ENCODE peak calls at places on chromosomes 12 and 14, in seven cellular contexts. One of them, this sample, is unnamed.

GRCh38 chr14:104971447-104972240 is 6.5 kb downstream of the AHNAK2 start:
- DNase-seq in AG10803: no peak
- DNase-seq in astrocyte of the spinal cord: no peak
- DNase-seq in stomach: no peak
- DNase-seq in BE2C: peak
- DNase-seq in heart right ventricle: no peak
- DNase-seq in GM23338: no peak
- DNase-seq in this sample: no peak

GRCh38 chr14:68309631-68310030 is 483.2 kb downstream of the ZFP36L1 start:
- DNase-seq in AG10803: no peak
- DNase-seq in astrocyte of the spinal cord: peak
- DNase-seq in stomach: no peak
- DNase-seq in BE2C: no peak
- DNase-seq in heart right ventricle: peak
- DNase-seq in GM23338: no peak
- DNase-seq in this sample: no peak

GRCh38 chr12:93741741-93742085 is 64.5 kb downstream of the CRADD start:
- DNase-seq in AG10803: peak
- DNase-seq in astrocyte of the spinal cord: no peak
- DNase-seq in stomach: no peak
- DNase-seq in BE2C: peak
- DNase-seq in heart right ventricle: no peak
- DNase-seq in GM23338: peak
- DNase-seq in this sample: peak

GRCh38 chr14:67514650-67515385 is 18.3 kb upstream of the PLEKHH1 start:
- DNase-seq in AG10803: peak
- DNase-seq in astrocyte of the spinal cord: peak
- DNase-seq in stomach: peak
- DNase-seq in BE2C: peak
- DNase-seq in heart right ventricle: peak
- DNase-seq in GM23338: peak
- DNase-seq in this sample: peak

GRCh38 chr14:96192049-96192448 is 12.6 kb upstream of the BDKRB2 start:
- DNase-seq in AG10803: no peak
- DNase-seq in astrocyte of the spinal cord: no peak
- DNase-seq in stomach: no peak
- DNase-seq in BE2C: no peak
- DNase-seq in heart right ventricle: no peak
- DNase-seq in GM23338: no peak
- DNase-seq in this sample: no peak

GRCh38 chr12:32476446-32476845 is 77.1 kb downstream of the FGD4 start:
- DNase-seq in AG10803: no peak
- DNase-seq in astrocyte of the spinal cord: no peak
- DNase-seq in stomach: no peak
- DNase-seq in BE2C: peak
- DNase-seq in heart right ventricle: no peak
- DNase-seq in GM23338: no peak
- DNase-seq in this sample: no peak

GRCh38 chr12:117468016-117468415 is 106.6 kb upstream of the NOS1 start:
- DNase-seq in AG10803: no peak
- DNase-seq in astrocyte of the spinal cord: no peak
- DNase-seq in stomach: no peak
- DNase-seq in BE2C: no peak
- DNase-seq in heart right ventricle: no peak
- DNase-seq in GM23338: no peak
- DNase-seq in this sample: no peak

GRCh38 chr12:92603741-92604432 is 98.9 kb upstream of the PLEKHG7 start:
- DNase-seq in AG10803: no peak
- DNase-seq in astrocyte of the spinal cord: no peak
- DNase-seq in stomach: no peak
- DNase-seq in BE2C: no peak
- DNase-seq in heart right ventricle: no peak
- DNase-seq in GM23338: no peak
- DNase-seq in this sample: peak

GRCh38 chr12:49121047-49121696 is 10.0 kb downstream of the TUBA1B start:
- DNase-seq in AG10803: peak
- DNase-seq in astrocyte of the spinal cord: peak
- DNase-seq in stomach: peak
- DNase-seq in BE2C: peak
- DNase-seq in heart right ventricle: peak
- DNase-seq in GM23338: peak
- DNase-seq in this sample: peak

GRCh38 chr12:106673151-106673550 is 90.3 kb downstream of the RFX4 start:
- DNase-seq in AG10803: no peak
- DNase-seq in astrocyte of the spinal cord: no peak
- DNase-seq in stomach: no peak
- DNase-seq in BE2C: peak
- DNase-seq in heart right ventricle: no peak
- DNase-seq in GM23338: peak
- DNase-seq in this sample: no peak

GRCh38 chr12:8501720-8502119 is 11.6 kb upstream of the CLEC4D start:
- DNase-seq in AG10803: no peak
- DNase-seq in astrocyte of the spinal cord: no peak
- DNase-seq in stomach: no peak
- DNase-seq in BE2C: no peak
- DNase-seq in heart right ventricle: no peak
- DNase-seq in GM23338: no peak
- DNase-seq in this sample: no peak

GRCh38 chr12:52615208-52615868 is 3.0 kb downstream of the KRT73 start:
- DNase-seq in AG10803: peak
- DNase-seq in astrocyte of the spinal cord: no peak
- DNase-seq in stomach: no peak
- DNase-seq in BE2C: no peak
- DNase-seq in heart right ventricle: no peak
- DNase-seq in GM23338: no peak
- DNase-seq in this sample: peak

GRCh38 chr12:54220092-54220557 is 31.3 kb upstream of the SMUG1 start:
- DNase-seq in AG10803: peak
- DNase-seq in astrocyte of the spinal cord: peak
- DNase-seq in stomach: peak
- DNase-seq in BE2C: peak
- DNase-seq in heart right ventricle: peak
- DNase-seq in GM23338: peak
- DNase-seq in this sample: peak

GRCh38 chr12:97313471-97314190 is 149.0 kb upstream of the RMST start:
- DNase-seq in AG10803: no peak
- DNase-seq in astrocyte of the spinal cord: peak
- DNase-seq in stomach: no peak
- DNase-seq in BE2C: no peak
- DNase-seq in heart right ventricle: no peak
- DNase-seq in GM23338: peak
- DNase-seq in this sample: no peak

GRCh38 chr12:124096869-124097434 is 123.9 kb downstream of the ZNF664 start:
- DNase-seq in AG10803: no peak
- DNase-seq in astrocyte of the spinal cord: no peak
- DNase-seq in stomach: no peak
- DNase-seq in BE2C: no peak
- DNase-seq in heart right ventricle: no peak
- DNase-seq in GM23338: no peak
- DNase-seq in this sample: no peak

GRCh38 chr14:77986808-77987207 is 183.4 kb upstream of the NRXN3 start:
- DNase-seq in AG10803: no peak
- DNase-seq in astrocyte of the spinal cord: peak
- DNase-seq in stomach: no peak
- DNase-seq in BE2C: no peak
- DNase-seq in heart right ventricle: no peak
- DNase-seq in GM23338: no peak
- DNase-seq in this sample: no peak

GRCh38 chr14:93317836-93318807 is 14.7 kb downstream of the BTBD7 start:
- DNase-seq in AG10803: peak
- DNase-seq in astrocyte of the spinal cord: peak
- DNase-seq in stomach: no peak
- DNase-seq in BE2C: no peak
- DNase-seq in heart right ventricle: no peak
- DNase-seq in GM23338: no peak
- DNase-seq in this sample: peak

GRCh38 chr14:52862652-52863338 is 71.4 kb upstream of the GNPNAT1 start:
- DNase-seq in AG10803: peak
- DNase-seq in astrocyte of the spinal cord: peak
- DNase-seq in stomach: no peak
- DNase-seq in BE2C: no peak
- DNase-seq in heart right ventricle: no peak
- DNase-seq in GM23338: no peak
- DNase-seq in this sample: peak

GRCh38 chr14:102320671-102321455 is 1.3 kb downstream of the ZNF839 start:
- DNase-seq in AG10803: no peak
- DNase-seq in astrocyte of the spinal cord: no peak
- DNase-seq in stomach: no peak
- DNase-seq in BE2C: no peak
- DNase-seq in heart right ventricle: no peak
- DNase-seq in GM23338: no peak
- DNase-seq in this sample: no peak

GRCh38 chr14:74942608-74943007 is 12.8 kb downstream of the PGF start:
- DNase-seq in AG10803: no peak
- DNase-seq in astrocyte of the spinal cord: no peak
- DNase-seq in stomach: no peak
- DNase-seq in BE2C: no peak
- DNase-seq in heart right ventricle: no peak
- DNase-seq in GM23338: no peak
- DNase-seq in this sample: no peak

GRCh38 chr14:41782488-41782887 is 175.8 kb downstream of the LRFN5 start:
- DNase-seq in AG10803: no peak
- DNase-seq in astrocyte of the spinal cord: no peak
- DNase-seq in stomach: no peak
- DNase-seq in BE2C: no peak
- DNase-seq in heart right ventricle: no peak
- DNase-seq in GM23338: no peak
- DNase-seq in this sample: peak

GRCh38 chr14:41785696-41786095 is 179.0 kb downstream of the LRFN5 start:
- DNase-seq in AG10803: no peak
- DNase-seq in astrocyte of the spinal cord: no peak
- DNase-seq in stomach: no peak
- DNase-seq in BE2C: no peak
- DNase-seq in heart right ventricle: no peak
- DNase-seq in GM23338: peak
- DNase-seq in this sample: peak

GRCh38 chr14:41783403-41783802 is 176.7 kb downstream of the LRFN5 start:
- DNase-seq in AG10803: no peak
- DNase-seq in astrocyte of the spinal cord: no peak
- DNase-seq in stomach: no peak
- DNase-seq in BE2C: no peak
- DNase-seq in heart right ventricle: no peak
- DNase-seq in GM23338: no peak
- DNase-seq in this sample: no peak
- H3K4me3 ChIP-seq in AG10803: no peak
- H3K4me3 ChIP-seq in astrocyte of the spinal cord: no peak
- H3K4me3 ChIP-seq in stomach: no peak
- H3K4me3 ChIP-seq in BE2C: no peak
- H3K4me3 ChIP-seq in heart right ventricle: no peak
- H3K4me3 ChIP-seq in GM23338: no peak
- H3K4me3 ChIP-seq in this sample: no peak

DNA sequence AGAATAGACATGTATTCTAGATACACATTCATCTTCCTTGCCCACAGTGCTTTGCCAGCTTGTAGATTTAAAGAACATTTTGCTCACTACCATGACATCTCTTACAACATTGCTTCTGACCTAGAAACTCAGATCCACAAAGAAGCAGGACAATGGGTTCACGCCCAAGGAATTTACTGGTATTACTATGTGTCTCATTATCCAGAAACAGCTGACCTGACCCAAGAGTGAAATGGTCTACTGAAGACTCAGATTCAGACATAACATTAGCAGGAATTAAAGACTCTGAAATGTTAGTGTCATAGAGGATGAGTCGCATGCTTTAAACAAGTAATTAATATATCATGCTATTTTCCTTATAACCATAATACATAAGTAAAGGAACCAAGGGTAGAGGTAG is 731.4 kb downstream of the GALC start:
- DNase-seq in AG10803: no peak
- DNase-seq in astrocyte of the spinal cord: no peak
- DNase-seq in stomach: no peak
- DNase-seq in BE2C: no peak
- DNase-seq in heart right ventricle: no peak
- DNase-seq in GM23338: no peak
- DNase-seq in this sample: no peak
- H3K4me3 ChIP-seq in AG10803: no peak
- H3K4me3 ChIP-seq in astrocyte of the spinal cord: no peak
- H3K4me3 ChIP-seq in stomach: no peak
- H3K4me3 ChIP-seq in BE2C: no peak
- H3K4me3 ChIP-seq in heart right ventricle: no peak
- H3K4me3 ChIP-seq in GM23338: no peak
- H3K4me3 ChIP-seq in this sample: no peak

GRCh38 chr12:108129017-108129812 is at the start of gene WSCD2:
- DNase-seq in AG10803: peak
- DNase-seq in astrocyte of the spinal cord: peak
- DNase-seq in stomach: peak
- DNase-seq in BE2C: peak
- DNase-seq in heart right ventricle: peak
- DNase-seq in GM23338: peak
- DNase-seq in this sample: no peak
- H3K4me3 ChIP-seq in AG10803: peak
- H3K4me3 ChIP-seq in astrocyte of the spinal cord: no peak
- H3K4me3 ChIP-seq in stomach: peak
- H3K4me3 ChIP-seq in BE2C: peak
- H3K4me3 ChIP-seq in heart right ventricle: peak
- H3K4me3 ChIP-seq in GM23338: peak
- H3K4me3 ChIP-seq in this sample: no peak

GRCh38 chr12:104296718-104297117 is 6.8 kb upstream of the EID3 start:
- DNase-seq in AG10803: no peak
- DNase-seq in astrocyte of the spinal cord: no peak
- DNase-seq in stomach: no peak
- DNase-seq in BE2C: no peak
- DNase-seq in heart right ventricle: no peak
- DNase-seq in GM23338: no peak
- DNase-seq in this sample: no peak
- H3K4me3 ChIP-seq in AG10803: no peak
- H3K4me3 ChIP-seq in astrocyte of the spinal cord: no peak
- H3K4me3 ChIP-seq in stomach: no peak
- H3K4me3 ChIP-seq in BE2C: no peak
- H3K4me3 ChIP-seq in heart right ventricle: no peak
- H3K4me3 ChIP-seq in GM23338: no peak
- H3K4me3 ChIP-seq in this sample: no peak